ENCODE peak calls at places on chromosomes 5 and 9, in ten cellular contexts. D is tibial artery; N is RCC 7860; S is CD8-positive, alpha-beta T cell; H is nucleus accumbens; E is brain microvascular endothelial cell; R is HCT116; Z is Daoy; V is stimulated activated naive CD4-positive, alpha-beta T cell; Y is ecto neural progenitor cell. A is an unnamed sample.

GRCh38 chr5:159050408-159051091 is 49.2 kb downstream of the EBF1 start:
- DNase-seq in D (no peak), N (no peak), S (no peak), H (no peak), E (peak; percentile 40), R (no peak), Z (peak; percentile 45), V (no peak), Y (no peak), A (peak; percentile 50)

GRCh38 chr9:89865357-89865756 is 260.5 kb downstream of the GADD45G start:
- DNase-seq in D (peak; percentile 46), N (no peak), S (no peak), H (no peak), E (no peak), R (no peak), Z (no peak), V (no peak), Y (no peak), A (peak; percentile 11)

GRCh38 chr9:28051559-28051958 is 478.3 kb upstream of the C9orf72 start:
- DNase-seq in D (no peak), N (no peak), S (no peak), H (no peak), E (no peak), R (no peak), Z (no peak), V (no peak), Y (no peak), A (no peak)

GRCh38 chr5:96729156-96729555 is 67.0 kb downstream of the CAST start:
- DNase-seq in D (no peak), N (no peak), S (no peak), H (no peak), E (no peak), R (no peak), Z (no peak), V (no peak), Y (no peak), A (no peak)

GRCh38 chr5:125316386-125316785 is 569.9 kb upstream of the ZNF608 start:
- DNase-seq in D (no peak), N (no peak), S (no peak), H (no peak), E (no peak), R (no peak), Z (no peak), V (no peak), Y (no peak), A (no peak)

GRCh38 chr9:118510711-118511110 is 806.5 kb downstream of the TLR4 start:
- DNase-seq in D (no peak), N (no peak), S (no peak), H (no peak), E (no peak), R (no peak), Z (no peak), V (no peak), Y (no peak), A (no peak)

GRCh38 chr5:59020611-59021285 is 437.9 kb downstream of the RAB3C start:
- DNase-seq in D (no peak), N (peak; percentile 38), S (no peak), H (no peak), E (no peak), R (no peak), Z (peak; percentile 56), V (no peak), Y (no peak), A (no peak)

GRCh38 chr9:137302176-137303030 is at the start of gene NRARP:
- DNase-seq in D (peak; percentile 83), N (peak; percentile 55), S (peak; percentile 84), H (peak; percentile 76), E (peak; percentile 67), R (peak; percentile 60), Z (peak; percentile 93), V (peak; percentile 90), Y (peak; percentile 94), A (peak; percentile 91)

GRCh38 chr9:35690447-35691324 is 961 bp upstream of the TPM2 start:
- DNase-seq in D (peak; percentile 96), N (no peak), S (peak; percentile 32), H (peak; percentile 33), E (peak; percentile 79), R (no peak), Z (peak; percentile 81), V (peak; percentile 18), Y (peak; percentile 79), A (peak; percentile 98)

GRCh38 chr5:81212211-81212687 is 20.9 kb upstream of the CKMT2 start:
- DNase-seq in D (no peak), N (no peak), S (no peak), H (no peak), E (no peak), R (no peak), Z (no peak), V (no peak), Y (no peak), A (no peak)

GRCh38 chr5:172854451-172854871 is 20.4 kb downstream of the ERGIC1 start:
- DNase-seq in D (peak; percentile 92), N (no peak), S (no peak), H (no peak), E (no peak), R (no peak), Z (no peak), V (no peak), Y (no peak), A (peak; percentile 86)

A was measured in aorta.